ENCODE peak calls at places on chromosomes 12 and 14, in nine cellular contexts. K is left ventricle myocardium inferior, M is AG04450, V is lung, N is astrocyte of the cerebellum, O is glutamatergic neuron, F is WTC11, H is type B pancreatic cell, A is H9. J is an unnamed sample.

GRCh38 chr12:122834921-122835692 is at the start of gene HIP1R:
- DNase-seq in K (no peak), M (no peak), V (no peak), H (no peak), F (peak), N (no peak), O (peak), A (peak), J (no peak)

GRCh38 chr14:102295301-102295700 is 9.7 kb downstream of the MOK start:
- DNase-seq in H (no peak), K (no peak), F (no peak), V (no peak), M (no peak), O (no peak), N (peak), A (no peak), J (no peak)

GRCh38 chr14:33348510-33348909 is 409.8 kb downstream of the NPAS3 start:
- DNase-seq in N (no peak), K (no peak), V (no peak), A (no peak), O (no peak), F (no peak), M (no peak), H (no peak), J (no peak)

GRCh38 chr12:49529409-49529808 is 9.4 kb upstream of the KCNH3 start:
- DNase-seq in A (no peak), F (no peak), N (no peak), K (no peak), V (no peak), H (no peak), O (no peak), M (no peak), J (no peak)

GRCh38 chr12:15924956-15925355 is 13.8 kb downstream of the DERA start:
- DNase-seq in F (no peak), K (no peak), H (no peak), N (no peak), O (no peak), V (no peak), A (no peak), M (no peak), J (no peak)

GRCh38 chr14:36271939-36272907 is 48.2 kb downstream of the MBIP start:
- DNase-seq in H (no peak), N (peak), V (no peak), M (no peak), A (no peak), O (peak), K (no peak), F (peak), J (no peak)

GRCh38 chr14:79730911-79731310 is 480.4 kb downstream of the DIO2 start:
- DNase-seq in F (no peak), V (no peak), K (no peak), M (no peak), O (no peak), H (no peak), A (no peak), N (peak), J (no peak)

GRCh38 chr14:61950340-61950739 is 188.1 kb downstream of the SNAPC1 start:
- DNase-seq in A (no peak), O (peak), F (no peak), M (no peak), N (no peak), K (no peak), H (no peak), V (no peak), J (no peak)

GRCh38 chr12:91985002-91985767 is 160.5 kb downstream of the BTG1 start:
- DNase-seq in N (no peak), V (no peak), H (no peak), O (no peak), F (no peak), K (no peak), M (peak), A (no peak), J (no peak)

GRCh38 chr14:22908601-22909000 is 10.3 kb downstream of the RBM23 start:
- DNase-seq in H (no peak), O (no peak), A (no peak), M (no peak), V (no peak), N (no peak), K (no peak), F (no peak), J (no peak)

GRCh38 chr12:20367731-20368652 is at the start of gene PDE3A:
- DNase-seq in V (peak), O (peak), F (peak), N (peak), K (peak), A (peak), H (peak), M (no peak), J (peak)

GRCh38 chr12:62711626-62712305 is 223.2 kb downstream of the PPM1H start:
- DNase-seq in M (no peak), A (no peak), H (no peak), F (no peak), N (peak), V (no peak), O (no peak), K (no peak), J (no peak)

GRCh38 chr14:85154714-85155113 is 375.2 kb upstream of the FLRT2 start:
- DNase-seq in V (no peak), K (no peak), H (no peak), N (no peak), O (no peak), M (no peak), F (no peak), A (no peak), J (no peak)

GRCh38 chr12:118299791-118300460 is 72.8 kb downstream of the TAOK3 start:
- DNase-seq in O (no peak), K (no peak), M (no peak), H (no peak), N (no peak), A (no peak), F (no peak), V (no peak), J (no peak)
- TF ChIP-seq CTCF in O (no peak), K (no peak), M (peak), H (no peak), N (peak), A (no peak), F (no peak), V (no peak), J (no peak)

GRCh38 chr12:102962986-102963385 is 5.5 kb downstream of the ASCL1 start:
- DNase-seq in F (no peak), N (no peak), O (no peak), M (no peak), K (no peak), A (no peak), V (no peak), H (no peak), J (no peak)
- TF ChIP-seq CTCF in F (no peak), N (no peak), O (no peak), M (no peak), K (no peak), A (no peak), V (no peak), H (no peak), J (no peak)

GRCh38 chr12:2959194-2959507 is at the start of gene TEAD4:
- DNase-seq in F (peak), A (peak), O (peak), K (peak), N (peak), M (peak), V (peak), H (peak), J (peak)
- TF ChIP-seq CTCF in F (no peak), A (no peak), O (no peak), K (no peak), N (no peak), M (no peak), V (no peak), H (no peak), J (no peak)

DNA sequence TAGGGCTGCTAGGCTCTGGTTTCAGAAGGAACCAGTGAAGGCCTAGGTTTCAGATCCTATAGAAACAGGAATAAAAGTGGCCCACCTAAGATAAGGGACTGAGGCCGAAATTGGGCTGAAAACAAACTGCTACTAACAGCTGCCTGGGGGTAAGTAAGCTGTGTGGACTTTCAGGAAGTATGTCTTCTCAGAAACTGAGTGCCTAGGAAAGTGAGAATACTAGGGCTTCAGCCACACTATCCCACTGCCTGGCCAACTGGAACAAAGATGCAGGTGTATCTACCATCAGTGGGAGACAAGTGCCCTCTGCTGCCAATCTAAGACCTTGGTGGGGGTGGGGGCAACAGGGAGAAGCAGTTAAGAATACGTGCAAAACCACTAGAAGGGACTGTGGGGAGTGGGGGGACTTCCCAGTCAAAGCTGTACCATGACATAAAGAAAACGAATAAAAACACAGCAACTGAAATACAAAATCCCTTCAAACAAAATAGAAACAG is 82.5 kb downstream of the MED13L start:
- DNase-seq in N (no peak), O (no peak), H (no peak), V (no peak), K (no peak), F (no peak), M (no peak), A (no peak), J (no peak)
- TF ChIP-seq CTCF in N (no peak), O (no peak), H (no peak), V (no peak), K (no peak), F (no peak), M (no peak), A (peak), J (no peak)

DNA sequence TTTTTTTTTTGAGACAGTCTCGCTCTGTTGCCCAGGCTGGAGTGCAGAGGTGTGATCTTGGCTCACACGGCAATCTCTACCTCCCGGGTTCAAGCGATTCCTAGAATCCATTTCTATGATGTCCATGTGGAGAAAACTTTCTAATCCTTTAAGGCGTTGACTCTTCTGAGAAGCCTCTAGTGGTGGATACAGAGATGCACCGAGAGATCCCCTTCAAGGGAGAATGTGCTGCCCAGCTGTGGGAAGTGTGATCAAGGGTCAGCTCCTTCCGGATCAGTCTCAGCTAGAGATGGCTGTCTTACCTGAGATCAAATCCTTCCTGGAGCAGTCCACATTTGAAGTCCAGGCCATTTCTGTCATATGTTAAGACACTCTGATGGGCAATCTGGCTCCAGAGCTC is 92.7 kb upstream of the HECTD1 start:
- DNase-seq in H (no peak), F (no peak), M (no peak), A (peak), K (no peak), O (no peak), N (no peak), V (no peak), J (no peak)
- TF ChIP-seq CTCF in H (no peak), F (no peak), M (peak), A (peak), K (no peak), O (no peak), N (no peak), V (no peak), J (no peak)